ENCODE peak calls at places on chromosomes 16 and 17, in four cellular contexts. K is IMR-90, L is GM12878, N is endothelial cell of umbilical vein. W is an unnamed sample.

GRCh38 chr17:75571197-75571884 is 16.3 kb upstream of the MYO15B start:
- DNase-seq in K (peak), L (peak), N (peak), W (no peak)

GRCh38 chr16:27583634-27584033 is 33.7 kb downstream of the KATNIP start:
- DNase-seq in K (no peak), L (no peak), N (no peak), W (no peak)

GRCh38 chr16:74268372-74268782 is 28.2 kb upstream of the PSMD7 start:
- DNase-seq in K (no peak), L (no peak), N (no peak), W (no peak)

GRCh38 chr16:66406534-66407368 is 20.3 kb upstream of the BEAN1 start:
- DNase-seq in K (peak), L (no peak), N (peak), W (peak)

GRCh38 chr16:30356401-30357084 is 1.4 kb upstream of the CD2BP2 start:
- DNase-seq in K (no peak), L (no peak), N (no peak), W (no peak)

GRCh38 chr16:75624921-75625334 is 1.8 kb upstream of the ADAT1 start:
- DNase-seq in K (peak), L (no peak), N (no peak), W (peak)

GRCh38 chr17:45372325-45372869 is 55.6 kb upstream of the MAP3K14 start:
- DNase-seq in K (peak), L (no peak), N (no peak), W (no peak)

GRCh38 chr17:8225813-8226535 is 15.6 kb upstream of the AURKB start:
- DNase-seq in K (peak), L (peak), N (peak), W (peak)

GRCh38 chr17:16352303-16352837 is 899 bp downstream of the CENPV start:
- DNase-seq in K (peak), L (no peak), N (peak), W (peak)

GRCh38 chr17:78716814-78717393 is 65.2 kb downstream of the CYTH1 start:
- DNase-seq in K (peak), L (no peak), N (peak), W (no peak)

GRCh38 chr17:82605939-82606600 is 42.2 kb downstream of the WDR45B start:
- DNase-seq in K (no peak), L (no peak), N (no peak), W (no peak)

GRCh38 chr17:62130739-62131138 is 65.7 kb upstream of the MED13 start:
- DNase-seq in K (no peak), L (no peak), N (no peak), W (no peak)

GRCh38 chr16:80938035-80938927 is 68.4 kb downstream of the CMC2 start:
- DNase-seq in K (peak), L (no peak), N (peak), W (no peak)

GRCh38 chr16:75319513-75320401 is 68.3 kb upstream of the BCAR1 start:
- DNase-seq in K (peak), L (peak), N (peak), W (no peak)

GRCh38 chr17:64214950-64215349 is 48.1 kb downstream of the TEX2 start:
- DNase-seq in K (no peak), L (no peak), N (no peak), W (no peak)

GRCh38 chr17:79261361-79262072 is 186.9 kb downstream of the ENGASE start:
- DNase-seq in K (no peak), L (no peak), N (no peak), W (no peak)

GRCh38 chr17:78231991-78232759 is 744 bp downstream of the TMEM235 start:
- DNase-seq in K (no peak), L (no peak), N (no peak), W (peak)

GRCh38 chr17:81111066-81111465 is 54.2 kb upstream of the PVALEF start:
- DNase-seq in K (no peak), L (no peak), N (no peak), W (no peak)

GRCh38 chr16:22262460-22262859 is 34.7 kb upstream of the POLR3E start:
- DNase-seq in K (peak), L (no peak), N (peak), W (no peak)

GRCh38 chr17:82548681-82549303 is 29.3 kb downstream of the FOXK2 start:
- DNase-seq in K (no peak), L (no peak), N (no peak), W (no peak)

GRCh38 chr17:77707546-77707945 is 251.0 kb upstream of the TNRC6C start:
- DNase-seq in K (no peak), L (no peak), N (no peak), W (no peak)

GRCh38 chr17:31558748-31559646 is 167.5 kb downstream of the RAB11FIP4 start:
- DNase-seq in K (peak), L (no peak), N (peak), W (peak)

GRCh38 chr16:49463529-49463928 is 89.9 kb downstream of the C16orf78 start:
- DNase-seq in K (no peak), L (peak), N (no peak), W (no peak)

GRCh38 chr16:66036162-66036561 is 330.3 kb upstream of the CDH5 start:
- DNase-seq in K (peak), L (no peak), N (no peak), W (no peak)

GRCh38 chr17:49117581-49118230 is 14.9 kb upstream of the B4GALNT2 start:
- DNase-seq in K (no peak), L (no peak), N (no peak), W (no peak)

GRCh38 chr17:4648741-4649140 is 7.3 kb upstream of the ALOX15 start:
- DNase-seq in K (no peak), L (no peak), N (no peak), W (no peak)
- TF ChIP-seq POLR2A in K (no peak), L (no peak), N (no peak), W (no peak)

DNA sequence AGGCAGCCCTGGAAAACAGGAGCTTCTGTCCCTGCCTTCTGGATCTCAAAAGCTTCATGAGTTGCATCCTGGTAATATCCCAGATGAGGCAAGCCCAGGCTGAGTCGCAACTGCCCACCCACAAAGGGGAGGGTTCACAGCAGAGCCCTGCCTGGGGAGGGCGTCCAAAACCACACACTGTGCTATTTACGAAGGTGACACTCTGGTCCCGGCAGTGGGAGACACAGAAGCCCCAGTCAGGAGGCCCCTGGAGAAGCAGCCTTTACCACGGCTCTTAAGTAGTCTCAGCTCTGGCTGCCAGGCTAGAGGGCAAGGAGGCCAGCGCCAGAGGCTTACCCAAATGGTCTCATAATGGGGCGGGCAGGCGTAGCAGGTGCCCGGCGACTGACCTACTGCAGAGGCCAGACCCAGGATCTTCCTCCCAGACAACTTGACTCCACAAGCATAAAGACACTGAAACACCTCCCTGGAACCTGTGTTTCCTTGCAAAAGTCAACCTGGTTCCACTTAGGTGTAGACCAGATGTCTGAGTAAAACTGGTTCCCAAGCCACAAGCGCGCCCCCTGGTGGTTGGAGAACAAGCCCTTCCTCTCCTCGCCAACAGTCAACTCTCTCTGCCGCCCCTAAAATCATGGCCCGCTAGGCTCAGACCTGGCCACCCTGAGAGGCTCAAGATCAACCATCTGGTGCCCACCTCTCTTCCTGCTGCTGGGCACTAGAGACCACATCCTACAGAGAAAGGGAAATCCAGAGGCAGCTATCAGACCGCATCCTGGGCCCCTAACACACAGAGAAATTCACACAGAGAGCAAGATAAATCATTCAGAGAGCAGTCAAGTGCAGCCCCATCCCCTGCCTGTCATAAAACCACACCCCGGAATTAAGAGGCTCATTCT is 5.2 kb downstream of the AXIN2 start:
- DNase-seq in K (peak), L (no peak), N (peak), W (peak)
- TF ChIP-seq FOS in K (no peak), L (no peak), N (no peak), W (no peak)

DNA sequence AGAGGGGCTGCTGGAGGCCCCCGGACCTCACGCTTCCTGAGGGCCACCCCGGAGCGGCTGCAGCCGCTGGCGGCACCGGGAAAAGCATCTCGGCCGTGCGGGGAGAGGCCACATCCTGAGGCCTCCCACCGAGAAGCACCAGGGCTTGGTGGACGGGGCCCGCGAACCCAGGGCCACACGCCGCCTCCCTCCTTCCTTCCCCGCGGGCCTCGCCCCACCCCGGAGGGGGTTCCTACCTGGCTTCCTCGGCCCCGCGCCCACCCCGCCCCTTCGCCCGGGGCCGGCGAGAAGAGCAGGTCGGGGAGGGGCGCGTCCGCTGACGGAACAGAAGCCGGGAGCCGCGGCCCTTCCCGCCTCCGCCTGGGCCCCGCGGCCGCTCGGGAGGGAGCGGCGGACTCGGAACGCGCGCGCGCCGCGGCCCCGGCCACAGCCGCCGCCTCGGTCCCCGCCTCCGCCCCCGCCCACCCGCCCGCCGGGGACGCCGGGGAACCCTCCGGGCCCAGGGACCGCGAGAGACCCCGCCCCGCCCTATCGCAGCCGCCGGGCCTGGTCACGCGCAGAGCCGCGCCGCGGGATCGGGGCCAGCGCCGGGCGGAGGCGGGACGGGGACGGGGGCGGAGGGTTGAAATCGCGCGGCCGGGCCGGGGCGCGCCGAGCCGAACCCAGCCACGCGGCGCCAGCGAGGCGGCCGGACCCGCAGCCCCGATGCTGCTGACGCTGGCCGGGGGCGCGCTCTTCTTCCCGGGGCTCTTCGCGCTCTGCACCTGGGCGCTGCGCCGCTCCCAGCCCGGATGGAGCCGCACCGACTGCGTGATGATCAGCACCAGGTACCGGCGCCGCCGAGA is at the start of gene TLCD3A:
- DNase-seq in K (peak), L (no peak), N (peak), W (peak)
- TF ChIP-seq POLR2A in K (peak), L (peak), N (peak), W (no peak)

DNA sequence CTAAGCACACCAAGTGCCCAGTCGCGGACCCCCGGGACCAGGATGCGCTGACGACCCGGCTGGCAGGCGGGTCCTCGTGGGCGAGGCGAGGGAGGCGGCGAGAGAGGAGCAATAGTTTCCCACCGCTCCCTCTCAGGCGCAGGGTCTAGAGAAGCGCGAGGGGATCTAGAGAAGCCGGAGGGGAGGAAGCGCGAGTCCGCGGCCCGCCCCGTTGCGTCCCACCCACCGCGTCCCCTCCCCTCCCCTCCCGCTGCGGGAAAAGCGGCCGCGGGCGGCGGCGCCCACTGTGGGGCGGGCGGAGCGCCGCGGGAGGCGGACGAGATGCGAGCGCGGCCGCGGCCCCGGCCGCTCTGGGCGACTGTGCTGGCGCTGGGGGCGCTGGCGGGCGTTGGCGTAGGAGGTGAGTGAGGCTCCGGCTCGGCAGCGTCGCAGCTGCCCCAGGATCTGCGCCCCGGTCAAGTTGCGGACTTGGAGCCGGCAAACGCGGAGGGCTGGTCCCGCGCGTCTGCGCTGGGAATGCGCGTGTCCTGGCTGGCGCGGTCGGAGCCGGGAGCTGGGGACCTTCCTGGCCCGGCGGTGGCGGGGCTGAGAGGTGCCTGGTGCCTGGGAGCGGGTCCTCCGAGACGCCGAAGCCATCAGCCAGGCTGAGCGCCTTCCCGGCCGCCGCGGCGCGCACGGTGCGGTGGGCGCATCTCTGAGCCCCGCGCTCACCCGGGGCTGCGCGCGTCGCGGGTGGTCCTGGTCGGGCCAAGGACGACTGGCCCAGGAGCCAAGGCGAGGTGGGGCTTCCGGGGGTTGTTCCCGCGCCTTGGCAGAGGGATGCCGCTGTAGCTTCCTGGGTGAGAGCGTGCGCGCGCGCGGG is at the start of gene ITGB3:
- DNase-seq in K (peak), L (no peak), N (peak), W (peak)
- TF ChIP-seq FOS in K (no peak), L (no peak), N (no peak), W (no peak)

DNA sequence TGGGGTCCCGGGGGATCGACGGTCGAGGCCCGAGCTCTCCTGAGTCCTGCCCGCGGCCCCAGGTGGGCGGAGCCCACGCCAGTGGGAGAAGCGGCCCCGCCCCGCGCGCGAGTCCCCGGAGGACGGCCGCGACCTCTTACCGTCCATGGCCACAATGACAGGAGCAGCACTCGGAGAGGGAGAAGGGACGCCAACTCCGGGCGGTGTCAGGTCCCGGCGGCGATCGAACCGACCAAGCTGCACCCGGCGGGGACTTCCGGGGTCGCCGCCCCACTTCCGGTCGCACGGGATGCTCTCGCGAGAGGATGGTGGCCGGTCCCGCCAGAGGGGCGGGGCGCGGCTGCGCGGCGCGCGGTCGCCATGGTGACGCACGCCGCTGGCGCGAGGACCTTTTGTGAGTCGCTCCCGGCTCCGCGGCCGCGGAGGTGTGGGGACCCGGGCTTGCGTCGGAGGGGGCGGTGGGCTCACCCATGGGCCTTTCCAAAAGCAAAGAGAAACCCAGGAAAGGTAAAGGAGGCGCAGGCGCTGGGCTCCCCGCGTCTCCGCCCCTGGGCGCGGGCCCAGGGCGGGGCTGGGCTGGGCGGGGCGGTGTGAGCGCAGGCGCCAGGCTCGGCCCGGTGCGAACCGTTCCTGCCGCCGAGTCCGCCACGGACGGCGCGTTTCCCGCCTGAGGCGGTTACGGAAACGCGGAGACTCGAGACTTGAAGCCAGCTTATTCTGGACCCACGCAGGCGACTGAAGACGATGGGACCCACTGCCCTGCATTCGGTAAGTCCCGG is at the start of the genes CHMP1A and SPATA33:
- DNase-seq in K (peak), L (peak), N (peak), W (peak)
- TF ChIP-seq POLR2A in K (peak), L (peak), N (peak), W (peak)

W was measured in K562.